ENCODE peak calls at places on chromosomes 12 and 14, in six cellular contexts. A is dorsolateral prefrontal cortex; M is CD8-positive, alpha-beta T cell; W is lower leg skin; X is astrocyte of the cerebellum; S is IMR-90. C is an unnamed sample.

GRCh38 chr12:113194971-113195391 is 9.5 kb downstream of the RITA1 start:
- DNase-seq in M (no peak), S (peak), A (no peak), X (peak), W (no peak), C (no peak)

GRCh38 chr14:93173943-93174395 is 10.7 kb downstream of the MOAP1 start:
- DNase-seq in A (peak), X (no peak), S (peak), W (peak), M (no peak), C (no peak)

GRCh38 chr12:57214398-57214781 is 2.2 kb upstream of the NXPH4 start:
- DNase-seq in X (no peak), M (peak), W (peak), A (peak), S (peak), C (peak)

GRCh38 chr12:126747530-126748149 is 1519.3 kb upstream of the TMEM132C start:
- DNase-seq in A (no peak), M (peak), X (no peak), S (no peak), W (no peak), C (peak)

GRCh38 chr14:31043379-31043778 is 17.2 kb upstream of the STRN3 start:
- DNase-seq in W (no peak), S (no peak), M (no peak), X (no peak), A (no peak), C (no peak)

GRCh38 chr12:87670448-87670847 is 358.8 kb downstream of the C12orf50 start:
- DNase-seq in W (no peak), A (no peak), M (no peak), S (no peak), X (no peak), C (no peak)

GRCh38 chr12:112906712-112907414 is at the start of gene OAS1:
- DNase-seq in A (no peak), W (no peak), S (peak), M (peak), X (no peak), C (peak)

GRCh38 chr12:98709022-98709421 is 63.9 kb downstream of the APAF1 start:
- DNase-seq in S (no peak), X (no peak), M (no peak), A (no peak), W (no peak), C (no peak)

DNA sequence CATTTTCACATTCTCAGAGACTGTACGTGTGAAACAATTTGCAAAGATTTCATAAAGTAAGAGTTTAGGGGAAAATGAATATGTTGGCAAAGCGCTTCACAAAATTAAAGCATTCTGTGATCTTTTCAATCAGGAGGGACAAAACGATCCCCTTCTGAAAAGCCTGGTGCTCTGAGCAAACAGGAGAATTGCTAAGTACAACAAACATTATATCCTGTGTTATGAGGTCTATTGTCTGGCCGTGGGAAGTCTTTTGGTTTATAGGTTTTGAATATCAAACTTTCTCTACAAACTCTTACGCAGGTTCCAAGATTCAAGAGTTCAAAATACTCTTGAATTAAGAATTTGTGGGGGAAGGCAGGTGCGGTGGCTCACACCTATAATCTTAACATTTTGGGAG is 7.2 kb upstream of the FOXN3 start:
- DNase-seq in X (no peak), S (no peak), M (no peak), W (no peak), A (no peak), C (no peak)
- TF ChIP-seq CTCF in X (no peak), S (no peak), M (no peak), W (no peak), A (no peak), C (no peak)

GRCh38 chr12:124007356-124007755 is 34.3 kb downstream of the ZNF664 start:
- DNase-seq in M (no peak), A (no peak), W (peak), S (no peak), X (no peak), C (no peak)

GRCh38 chr12:124006582-124007170 is 33.7 kb downstream of the ZNF664 start:
- DNase-seq in W (peak), S (no peak), A (no peak), X (no peak), M (peak), C (peak)

GRCh38 chr12:124008629-124009028 is 35.6 kb downstream of the ZNF664 start:
- DNase-seq in S (no peak), M (no peak), A (no peak), W (peak), X (no peak), C (no peak)

GRCh38 chr12:124009781-124010180 is 36.8 kb downstream of the ZNF664 start:
- DNase-seq in M (no peak), X (no peak), W (no peak), S (no peak), A (no peak), C (no peak)

GRCh38 chr12:124007810-124008570 is 35.0 kb downstream of the ZNF664 start:
- DNase-seq in M (no peak), S (peak), X (no peak), W (peak), A (no peak), C (no peak)
- TF ChIP-seq CTCF in M (no peak), S (no peak), X (no peak), W (no peak), A (no peak), C (no peak)

GRCh38 chr12:71546322-71546861 is 106.8 kb downstream of the LGR5 start:
- DNase-seq in X (no peak), S (no peak), M (no peak), W (no peak), A (no peak), C (peak)

GRCh38 chr12:71552728-71553501 is 110.7 kb downstream of the ZFC3H1 start:
- DNase-seq in A (no peak), S (no peak), M (no peak), W (no peak), X (no peak), C (no peak)

GRCh38 chr12:71548906-71549305 is 109.3 kb downstream of the LGR5 start:
- DNase-seq in M (no peak), X (no peak), A (no peak), W (no peak), S (no peak), C (no peak)

GRCh38 chr12:71556471-71556870 is 107.2 kb downstream of the ZFC3H1 start:
- DNase-seq in M (no peak), W (no peak), X (no peak), A (no peak), S (no peak), C (no peak)

GRCh38 chr12:71551529-71551928 is 111.9 kb downstream of the LGR5 start:
- DNase-seq in A (no peak), S (peak), X (peak), M (no peak), W (no peak), C (no peak)
- TF ChIP-seq CTCF in A (peak), S (peak), X (peak), M (no peak), W (no peak), C (peak)

GRCh38 chr12:51238510-51239334 is at the start of gene DAZAP2:
- DNase-seq in A (peak), X (peak), W (peak), S (peak), M (peak), C (peak)
- TF ChIP-seq CTCF in A (no peak), X (peak), W (peak), S (no peak), M (no peak), C (no peak)

GRCh38 chr14:91300957-91301356 is 56.5 kb upstream of the GPR68 start:
- DNase-seq in W (no peak), M (no peak), X (no peak), A (no peak), S (no peak), C (no peak)
- TF ChIP-seq CTCF in W (no peak), M (no peak), X (no peak), A (no peak), S (no peak), C (no peak)

GRCh38 chr12:129911437-129912049 is 7.7 kb upstream of the TMEM132D start:
- DNase-seq in M (no peak), S (no peak), X (peak), W (no peak), A (peak), C (peak)
- TF ChIP-seq CTCF in M (no peak), S (no peak), X (peak), W (no peak), A (peak), C (peak)

GRCh38 chr14:64478634-64479250 is 13.4 kb downstream of the AKAP5 start:
- DNase-seq in S (peak), M (no peak), X (peak), W (no peak), A (no peak), C (no peak)
- TF ChIP-seq CTCF in S (peak), M (peak), X (no peak), W (no peak), A (peak), C (peak)

GRCh38 chr12:109727746-109728726 is 14.4 kb downstream of the FAM222A start:
- DNase-seq in X (no peak), W (peak), M (no peak), A (no peak), S (no peak), C (no peak)
- TF ChIP-seq CTCF in X (no peak), W (no peak), M (no peak), A (no peak), S (no peak), C (no peak)

GRCh38 chr14:36207500-36207899 is 31.0 kb upstream of the PTCSC3 start:
- DNase-seq in W (no peak), A (no peak), X (no peak), M (no peak), S (peak), C (no peak)
- TF ChIP-seq CTCF in W (no peak), A (peak), X (no peak), M (no peak), S (peak), C (no peak)

DNA sequence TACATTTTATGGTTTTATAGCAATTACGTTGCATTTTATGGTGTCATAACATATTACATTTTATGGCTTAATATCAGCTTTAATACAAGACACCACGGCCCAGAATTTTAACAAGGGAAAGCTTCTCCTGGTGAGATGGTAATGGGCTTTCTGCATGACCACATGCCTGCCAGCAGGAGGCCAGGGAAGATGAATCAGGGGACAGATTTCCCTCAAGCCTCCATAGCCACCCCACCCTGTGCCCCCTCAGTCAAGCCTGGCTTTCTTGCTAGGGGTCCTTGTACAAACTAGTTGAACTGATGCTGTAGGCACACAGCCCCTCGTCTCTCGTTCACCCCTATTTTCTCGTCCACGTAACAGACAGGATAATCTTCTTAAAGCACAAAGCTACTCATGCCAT is 56.6 kb downstream of the HSPB8 start:
- DNase-seq in S (no peak), X (no peak), M (no peak), A (no peak), W (no peak), C (no peak)
- TF ChIP-seq CTCF in S (peak), X (no peak), M (no peak), A (no peak), W (no peak), C (no peak)